ENCODE peak calls at places on chromosome 17, in eight cellular contexts. M is neural progenitor cell; C is DND-41; D is effector memory CD4-positive, alpha-beta T cell; G is upper lobe of right lung; Q is A549; P is naive thymus-derived CD4-positive, alpha-beta T cell; F is mucosa of descending colon. U is an unnamed sample.

GRCh38 chr17:58997756-58998553 is 108.7 kb downstream of the TRIM37 start:
- DNase-seq in M (no peak), F (no peak), P (no peak), C (no peak), D (no peak), G (no peak), Q (no peak), U (no peak)

GRCh38 chr17:4365628-4366311 is 705 bp downstream of the UBE2G1 start:
- DNase-seq in Q (peak; percentile 35), D (no peak), F (peak; percentile 72), C (peak; percentile 51), M (peak; percentile 80), P (no peak), G (no peak), U (peak; percentile 45)

GRCh38 chr17:40555296-40556190 is 9.7 kb downstream of the CCR7 start:
- DNase-seq in M (no peak), F (no peak), G (peak; percentile 45), P (no peak), C (no peak), D (no peak), Q (no peak), U (no peak)

GRCh38 chr17:5950871-5951270 is 119.3 kb upstream of the WSCD1 start:
- DNase-seq in P (no peak), M (peak; percentile 16), G (no peak), D (no peak), F (no peak), C (no peak), Q (no peak), U (no peak)

GRCh38 chr17:64459284-64459747 is 10.4 kb downstream of the MILR1 start:
- DNase-seq in F (no peak), D (no peak), P (no peak), Q (peak; percentile 51), G (no peak), C (no peak), M (no peak), U (no peak)

GRCh38 chr17:67245694-67246397 is 850 bp upstream of the HELZ start:
- DNase-seq in F (peak; percentile 72), M (peak; percentile 94), P (peak; percentile 27), C (peak; percentile 58), D (peak; percentile 44), G (peak; percentile 78), Q (peak; percentile 17), U (peak; percentile 40)

GRCh38 chr17:36198831-36199465 is 2.4 kb upstream of the CCL3L1 start:
- DNase-seq in Q (no peak), D (no peak), F (no peak), M (no peak), C (no peak), G (no peak), P (no peak), U (no peak)

GRCh38 chr17:68344701-68345136 is 53.4 kb downstream of the ARSG start:
- DNase-seq in F (no peak), M (peak; percentile 69), C (peak; percentile 94), D (peak; percentile 17), Q (no peak), G (no peak), P (peak; percentile 65), U (no peak)

GRCh38 chr17:49959183-49959935 is 9.6 kb upstream of the DLX4 start:
- DNase-seq in P (no peak), G (no peak), D (no peak), C (no peak), Q (peak; percentile 27), M (no peak), F (no peak), U (no peak)

DNA sequence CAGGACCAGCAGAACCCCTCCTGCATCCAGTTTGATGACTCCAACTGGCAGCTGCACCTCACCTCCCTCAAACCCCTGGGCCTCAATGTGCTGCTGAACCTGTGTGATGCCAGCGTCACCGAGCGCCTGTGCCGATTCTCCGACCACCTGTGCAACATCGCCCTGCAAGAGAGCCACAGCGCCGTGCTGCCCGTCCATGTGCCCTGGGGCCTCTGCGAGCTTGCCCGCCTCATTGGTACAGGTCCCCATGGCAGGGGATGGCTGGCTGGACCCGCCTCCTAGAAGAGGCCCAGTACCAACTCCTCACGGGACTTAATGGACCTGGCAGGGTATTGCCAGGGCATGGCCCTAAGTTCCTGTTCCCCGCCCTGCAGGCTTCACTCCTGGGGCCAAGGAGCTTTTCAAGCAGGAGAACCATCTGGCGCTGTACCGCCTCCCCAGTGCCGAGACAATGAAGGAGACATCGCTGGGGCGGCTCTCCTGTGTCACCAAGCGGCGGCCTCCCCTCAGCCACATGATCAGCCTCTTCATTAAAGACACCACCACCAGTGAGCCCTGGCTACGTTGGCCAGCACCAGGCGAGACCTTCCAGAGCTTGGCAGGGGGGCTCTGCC is 22.7 kb downstream of the CASKIN2 start:
- DNase-seq in F (peak; percentile 50), G (no peak), Q (no peak), C (no peak), M (no peak), P (no peak), D (no peak), U (no peak)
- H3K4me3 ChIP-seq in F (no peak overlapping the region), G (no peak overlapping the region), Q (no peak overlapping the region), C (no peak overlapping the region), M (no peak overlapping the region), P (no peak overlapping the region), D (no peak overlapping the region), U (no peak overlapping the region)

GRCh38 chr17:78741644-78742284 is 40.3 kb downstream of the CYTH1 start:
- DNase-seq in G (no peak), D (no peak), C (no peak), M (no peak), Q (no peak), P (no peak), F (no peak), U (no peak)
- H3K4me1 ChIP-seq in G (peaks cover 48% of the 10 kb centered on the region), D (peaks cover 91% of the 10 kb centered on the region), C (no peaks in the 10 kb centered on the region), M (no peaks in the 10 kb centered on the region), Q (peaks cover 35% of the 10 kb centered on the region), P (peaks cover 98% of the 10 kb centered on the region), F (peaks cover 24% of the 10 kb centered on the region), U (peaks cover 96% of the 10 kb centered on the region)

DNA sequence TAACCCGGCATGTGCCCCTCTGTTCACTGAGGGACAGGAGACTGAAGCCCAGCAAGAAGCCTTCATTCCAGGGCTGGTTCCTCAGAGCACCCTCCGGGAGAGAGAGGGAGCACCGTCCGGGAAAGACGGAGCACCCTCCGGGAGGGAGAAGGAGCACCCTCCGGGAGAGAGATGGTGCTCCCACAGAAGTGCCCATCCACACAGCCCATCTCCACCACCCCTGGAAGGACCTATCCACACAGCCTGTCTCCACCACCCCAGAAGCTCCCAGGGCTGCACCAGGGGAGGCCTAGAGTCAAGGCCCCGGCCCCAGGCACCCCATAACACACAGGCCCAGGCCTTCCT is 88.6 kb downstream of the ABR start:
- DNase-seq in F (no peak), M (no peak), G (no peak), P (no peak), Q (no peak), D (no peak), C (no peak), U (no peak)
- H3K4me3 ChIP-seq in F (no peak overlapping the region), M (no peak overlapping the region), G (no peak overlapping the region), P (no peak overlapping the region), Q (no peak overlapping the region), D (no peak overlapping the region), C (no peak overlapping the region), U (no peak overlapping the region)

GRCh38 chr17:39170051-39170450 is 4.1 kb upstream of the ARL5C start:
- DNase-seq in F (no peak), D (no peak), C (peak; percentile 70), P (no peak), M (no peak), G (no peak), Q (no peak), U (no peak)
- H3K4me1 ChIP-seq in F (peaks cover 7% of the 10 kb centered on the region), D (peaks cover 6% of the 10 kb centered on the region), C (peaks cover 98% of the 10 kb centered on the region), P (peaks cover 13% of the 10 kb centered on the region), M (no peaks in the 10 kb centered on the region), G (peaks cover 5% of the 10 kb centered on the region), Q (no peaks in the 10 kb centered on the region), U (no peaks in the 10 kb centered on the region)

DNA sequence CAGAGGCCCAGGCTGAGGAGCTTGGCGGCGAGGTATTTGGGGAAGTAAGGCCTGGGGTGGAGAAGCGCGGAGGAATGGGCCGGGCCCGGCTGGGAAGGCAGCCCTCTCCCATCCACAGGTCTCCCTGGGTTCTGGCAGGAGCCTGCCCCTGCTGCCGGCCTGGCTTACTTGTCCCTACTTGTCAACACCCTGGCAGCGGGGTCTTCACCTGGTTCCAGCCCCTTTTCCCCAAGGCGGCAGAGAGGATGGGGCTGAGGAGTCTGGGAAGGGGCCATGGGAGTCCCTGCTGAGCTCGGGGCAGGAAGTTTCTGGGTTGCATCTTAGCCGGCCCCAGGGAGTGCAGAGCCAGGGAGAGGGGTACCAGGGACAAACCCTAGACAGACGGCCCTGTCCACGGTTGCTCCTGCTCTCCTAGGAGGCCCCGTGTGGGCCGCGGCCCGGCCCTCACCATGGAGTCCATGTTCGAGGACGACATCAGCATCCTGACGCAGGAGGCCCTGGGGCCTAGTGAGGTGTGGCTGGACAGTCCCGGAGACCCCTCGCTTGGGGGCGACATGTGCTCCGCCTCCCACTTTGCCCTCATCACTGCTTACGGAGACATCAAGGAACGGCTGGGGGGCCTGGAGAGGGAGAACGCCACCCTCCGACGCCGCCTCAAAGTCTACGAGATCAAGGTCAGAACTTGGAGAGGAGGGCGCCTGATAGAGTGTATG is 1.9 kb downstream of the TBKBP1 start:
- DNase-seq in D (no peak), F (no peak), C (no peak), P (no peak), Q (no peak), G (peak; percentile 64), M (no peak), U (no peak)
- H3K4me3 ChIP-seq in D (no peak overlapping the region), F (no peak overlapping the region), C (no peak overlapping the region), P (no peak overlapping the region), Q (no peak overlapping the region), G (peak overlapping the region; percentile 70), M (peak overlapping the region; percentile 95), U (peak overlapping the region; percentile 96)

GRCh38 chr17:79971651-79972050 is 64.0 kb downstream of the TBC1D16 start:
- DNase-seq in G (no peak), F (peak; percentile 26), M (no peak), C (no peak), P (no peak), Q (no peak), D (no peak), U (no peak)
- H3K4me1 ChIP-seq in G (no peaks in the 10 kb centered on the region), F (no peaks in the 10 kb centered on the region), M (peaks cover 15% of the 10 kb centered on the region), C (no peaks in the 10 kb centered on the region), P (no peaks in the 10 kb centered on the region), Q (no peaks in the 10 kb centered on the region), D (no peaks in the 10 kb centered on the region), U (no peaks in the 10 kb centered on the region)

U was measured in left lung.